ENCODE peak calls at places on chromosomes 7 and 10, in six cellular contexts. One of them, this sample, is unnamed.

GRCh38 chr10:129417882-129418281 is 49.2 kb upstream of the MGMT start:
- DNase-seq in NCI-H1105: peak; percentile 34
- DNase-seq in naive thymus-derived CD8-positive, alpha-beta T cell: no peak
- DNase-seq in left ventricle myocardium inferior: no peak
- DNase-seq in retina: peak; percentile 38
- DNase-seq in HFFc6: no peak
- DNase-seq in this sample: peak; percentile 25

GRCh38 chr10:21304198-21304597 is 221.3 kb downstream of the SKIDA1 start:
- DNase-seq in HFFc6: no peak
- DNase-seq in NCI-H1105: no peak
- DNase-seq in left ventricle myocardium inferior: no peak
- DNase-seq in retina: no peak
- DNase-seq in naive thymus-derived CD8-positive, alpha-beta T cell: no peak
- DNase-seq in this sample: no peak

GRCh38 chr7:157224627-157225026 is 85.9 kb downstream of the UBE3C start:
- DNase-seq in retina: no peak
- DNase-seq in NCI-H1105: no peak
- DNase-seq in naive thymus-derived CD8-positive, alpha-beta T cell: no peak
- DNase-seq in left ventricle myocardium inferior: no peak
- DNase-seq in HFFc6: no peak
- DNase-seq in this sample: no peak

GRCh38 chr10:663466-663751 is 26.1 kb downstream of the DIP2C start:
- DNase-seq in HFFc6: no peak
- DNase-seq in naive thymus-derived CD8-positive, alpha-beta T cell: no peak
- DNase-seq in retina: no peak
- DNase-seq in NCI-H1105: no peak
- DNase-seq in left ventricle myocardium inferior: no peak
- DNase-seq in this sample: no peak

GRCh38 chr10:131810036-131810804 is 90.6 kb upstream of the PPP2R2D start:
- DNase-seq in left ventricle myocardium inferior: no peak
- DNase-seq in HFFc6: no peak
- DNase-seq in retina: no peak
- DNase-seq in naive thymus-derived CD8-positive, alpha-beta T cell: no peak
- DNase-seq in NCI-H1105: no peak
- DNase-seq in this sample: no peak

GRCh38 chr10:27518261-27518660 is 14.2 kb downstream of the RAB18 start:
- DNase-seq in retina: no peak
- DNase-seq in NCI-H1105: no peak
- DNase-seq in left ventricle myocardium inferior: no peak
- DNase-seq in naive thymus-derived CD8-positive, alpha-beta T cell: no peak
- DNase-seq in HFFc6: no peak
- DNase-seq in this sample: no peak

GRCh38 chr10:79027147-79028055 is 41.4 kb upstream of the ZMIZ1 start:
- DNase-seq in left ventricle myocardium inferior: no peak
- DNase-seq in NCI-H1105: no peak
- DNase-seq in naive thymus-derived CD8-positive, alpha-beta T cell: peak; percentile 77
- DNase-seq in HFFc6: no peak
- DNase-seq in retina: no peak
- DNase-seq in this sample: no peak

GRCh38 chr7:43108255-43109011 is 4.0 kb upstream of the HECW1 start:
- DNase-seq in HFFc6: peak; percentile 48
- DNase-seq in retina: peak; percentile 65
- DNase-seq in left ventricle myocardium inferior: peak; percentile 44
- DNase-seq in naive thymus-derived CD8-positive, alpha-beta T cell: peak; percentile 62
- DNase-seq in NCI-H1105: peak; percentile 33
- DNase-seq in this sample: peak; percentile 75

This sample was measured in AG08396.